ENCODE peak calls at places on chromosomes 12 and 14, in four cellular contexts. Q, G, C and E are unnamed samples. For H3K4me1 and H3K27me3, the result is how much of the 10 kb centered on the place peaks cover.

GRCh38 chr12:105933671-105934665 is 204.8 kb downstream of the NUAK1 start:
- DNase-seq in C (no peak), Q (no peak), G (peak), E (peak)

GRCh38 chr14:48622980-48623379 is 947.6 kb upstream of the MDGA2 start:
- DNase-seq in Q (no peak), C (no peak), G (no peak), E (no peak)

GRCh38 chr12:95605087-95605486 is 53.8 kb upstream of the USP44 start:
- DNase-seq in Q (no peak), G (no peak), C (no peak), E (no peak)

GRCh38 chr12:82817368-82817767 is 130.7 kb downstream of the TMTC2 start:
- DNase-seq in G (no peak), C (no peak), Q (no peak), E (no peak)

GRCh38 chr12:2637371-2637770 is 157.4 kb upstream of the FKBP4 start:
- DNase-seq in C (no peak), Q (no peak), G (no peak), E (no peak)

GRCh38 chr12:7501031-7501585 is 2.5 kb downstream of the CD163 start:
- DNase-seq in Q (no peak), C (no peak), G (no peak), E (no peak)

GRCh38 chr12:124230789-124231188 is 64.1 kb upstream of the RFLNA start:
- DNase-seq in G (no peak), C (no peak), Q (no peak), E (no peak)

GRCh38 chr12:694734-695503 is 31.7 kb upstream of the NINJ2 start:
- DNase-seq in C (no peak), Q (no peak), G (no peak), E (no peak)

GRCh38 chr14:71754422-71755095 is 177.7 kb upstream of the RGS6 start:
- DNase-seq in G (no peak), C (no peak), Q (no peak), E (no peak)

GRCh38 chr12:18139989-18140596 is 50.1 kb upstream of the RERGL start:
- DNase-seq in Q (no peak), G (no peak), C (no peak), E (no peak)

GRCh38 chr12:116990971-116991966 is 80.5 kb downstream of the FBXW8 start:
- DNase-seq in G (no peak), Q (no peak), C (no peak), E (peak)

GRCh38 chr14:31893156-31893813 is 183.8 kb upstream of the ARHGAP5 start:
- DNase-seq in C (no peak), G (no peak), Q (peak), E (no peak)

GRCh38 chr12:50824914-50825313 is 17.8 kb upstream of the TMPRSS12 start:
- DNase-seq in G (no peak), C (no peak), Q (no peak), E (no peak)

GRCh38 chr12:51689972-51690371 is 98.9 kb downstream of the SCN8A start:
- DNase-seq in C (no peak), G (no peak), Q (no peak), E (no peak)

GRCh38 chr14:38824691-38825090 is 278.3 kb downstream of the SEC23A start:
- DNase-seq in Q (no peak), C (no peak), G (no peak), E (no peak)

GRCh38 chr14:31934767-31935266 is 142.3 kb upstream of the ARHGAP5 start:
- DNase-seq in Q (peak), C (no peak), G (peak), E (no peak)

GRCh38 chr12:95351745-95352144 is 122.2 kb upstream of the METAP2 start:
- DNase-seq in G (no peak), Q (peak), C (no peak), E (no peak)

GRCh38 chr14:72771561-72771960 is 122.3 kb downstream of the DPF3 start:
- DNase-seq in Q (no peak), G (no peak), C (no peak), E (no peak)

GRCh38 chr14:28754209-28754985 is 12.2 kb upstream of the FOXG1 start:
- DNase-seq in G (no peak), C (no peak), Q (no peak), E (no peak)

GRCh38 chr14:56862843-56863242 is 52.6 kb upstream of the OTX2 start:
- DNase-seq in G (no peak), Q (no peak), C (no peak), E (no peak)

GRCh38 chr12:93302331-93303229 is 75.1 kb upstream of the NUDT4 start:
- DNase-seq in G (no peak), C (no peak), Q (peak), E (no peak)

GRCh38 chr12:13390381-13390856 is 193.9 kb downstream of the EMP1 start:
- DNase-seq in C (no peak), G (peak), Q (peak), E (peak)

GRCh38 chr12:116137318-116137717 is 140.2 kb downstream of the MED13L start:
- DNase-seq in G (no peak), Q (no peak), C (no peak), E (no peak)

GRCh38 chr12:81207173-81207572 is 129.3 kb downstream of the ACSS3 start:
- DNase-seq in C (no peak), G (no peak), Q (no peak), E (no peak)

GRCh38 chr14:52355016-52355430 is 40.9 kb downstream of the PTGER2 start:
- DNase-seq in C (no peak), Q (no peak), G (no peak), E (no peak)

GRCh38 chr12:39392154-39392925 is 50.6 kb downstream of the KIF21A start:
- DNase-seq in G (no peak), C (no peak), Q (no peak), E (no peak)

GRCh38 chr12:95037906-95038305 is 34.4 kb upstream of the NDUFA12 start:
- DNase-seq in Q (no peak), G (no peak), C (no peak), E (no peak)

GRCh38 chr12:21828779-21829178 is 54.3 kb upstream of the KCNJ8 start:
- DNase-seq in G (no peak), Q (no peak), C (no peak), E (no peak)

GRCh38 chr12:26032719-26033241 is 74.3 kb downstream of the RASSF8 start:
- DNase-seq in Q (no peak), G (no peak), C (no peak), E (no peak)

GRCh38 chr12:106248177-106248848 is 493 bp upstream of the CKAP4 start:
- DNase-seq in Q (peak), C (peak), G (peak), E (peak)

GRCh38 chr14:92753250-92753649 is 4.8 kb upstream of the LGMN start:
- DNase-seq in G (no peak), Q (peak), C (no peak), E (no peak)

GRCh38 chr14:92751819-92752218 is 3.4 kb upstream of the LGMN start:
- DNase-seq in C (no peak), Q (no peak), G (no peak), E (no peak)

GRCh38 chr14:92747701-92748258 is 647 bp downstream of the LGMN start:
- DNase-seq in Q (no peak), G (no peak), C (no peak), E (peak)

GRCh38 chr14:92744198-92744597 is 4.2 kb downstream of the LGMN start:
- DNase-seq in G (no peak), C (no peak), Q (no peak), E (no peak)

DNA sequence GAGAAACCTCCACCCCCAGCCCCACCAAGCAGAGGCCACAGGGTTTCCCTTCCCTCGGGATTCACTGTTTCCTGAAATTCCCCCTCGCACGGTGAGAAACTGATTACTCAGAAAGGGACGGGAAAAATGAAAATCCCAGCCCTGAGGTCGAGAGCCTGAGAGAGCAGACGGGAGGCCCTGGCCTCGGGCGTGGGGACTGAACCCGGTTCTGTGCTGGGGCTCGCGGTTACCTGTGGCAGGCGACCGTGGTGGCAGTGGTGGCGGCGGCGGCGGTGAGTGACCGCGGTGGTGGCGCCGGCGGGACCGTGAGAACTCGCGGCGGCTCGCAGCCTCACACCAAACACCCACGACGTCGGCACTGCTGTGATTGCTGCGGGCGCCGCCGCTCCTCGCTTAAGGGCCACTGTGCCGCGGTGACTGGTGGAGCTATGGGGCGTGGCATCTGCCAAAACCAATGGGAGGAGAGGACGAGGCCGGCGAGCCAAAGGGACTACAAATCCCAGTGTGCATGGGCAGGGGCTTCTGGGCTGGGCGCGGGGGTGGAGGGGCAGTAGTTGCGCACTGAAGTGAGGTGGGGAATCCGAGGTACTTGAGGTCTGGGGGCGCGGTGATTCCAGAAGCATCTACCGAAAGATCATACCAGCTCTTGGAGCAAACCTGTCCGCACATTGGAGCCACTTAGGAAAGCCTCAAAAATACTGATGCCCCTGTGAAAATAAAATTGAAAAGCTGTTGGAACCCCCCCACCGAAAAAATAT is at the start of gene LGMN:
- DNase-seq in C (peak), Q (peak), G (peak), E (peak)
- TF ChIP-seq POLR2A in C (peak), Q (peak), G (peak), E (peak)

GRCh38 chr14:90560529-90560928 is 163.7 kb downstream of the CALM1 start:
- DNase-seq in Q (no peak), G (no peak), C (no peak), E (no peak)
- H3K4me1 ChIP-seq in Q (under half), G (under half), C (under half), E (under half)

GRCh38 chr12:113462117-113462774 is 9.4 kb downstream of the LHX5 start:
- DNase-seq in Q (peak), G (peak), C (no peak), E (peak)
- H3K27me3 ChIP-seq in Q (half or more), G (under half), C (half or more), E (under half)

GRCh38 chr12:47904647-47905312 is at the start of gene VDR:
- DNase-seq in C (peak), G (peak), Q (peak), E (peak)
- TF ChIP-seq POLR2A in C (no peak), G (no peak), Q (no peak), E (peak)

GRCh38 chr12:122847516-122847836 is 12.2 kb downstream of the HIP1R start:
- DNase-seq in G (no peak), Q (no peak), C (peak), E (no peak)

GRCh38 chr12:122848471-122849351 is 13.5 kb downstream of the HIP1R start:
- DNase-seq in Q (no peak), C (no peak), G (no peak), E (no peak)

GRCh38 chr12:122849352-122850047 is 14.2 kb downstream of the HIP1R start:
- DNase-seq in Q (no peak), G (no peak), C (no peak), E (no peak)

GRCh38 chr12:122846622-122847515 is 11.6 kb downstream of the HIP1R start:
- DNase-seq in C (peak), G (no peak), Q (no peak), E (no peak)

GRCh38 chr12:122847921-122848421 is 12.7 kb downstream of the HIP1R start:
- DNase-seq in C (no peak), Q (no peak), G (no peak), E (no peak)
- H3K4me1 ChIP-seq in C (under half), Q (under half), G (under half), E (under half)

GRCh38 chr12:42482820-42483533 is 106.6 kb downstream of the PRICKLE1 start:
- DNase-seq in C (peak), Q (peak), G (peak), E (peak)
- H3K27me3 ChIP-seq in C (under half), Q (under half), G (under half), E (under half)

DNA sequence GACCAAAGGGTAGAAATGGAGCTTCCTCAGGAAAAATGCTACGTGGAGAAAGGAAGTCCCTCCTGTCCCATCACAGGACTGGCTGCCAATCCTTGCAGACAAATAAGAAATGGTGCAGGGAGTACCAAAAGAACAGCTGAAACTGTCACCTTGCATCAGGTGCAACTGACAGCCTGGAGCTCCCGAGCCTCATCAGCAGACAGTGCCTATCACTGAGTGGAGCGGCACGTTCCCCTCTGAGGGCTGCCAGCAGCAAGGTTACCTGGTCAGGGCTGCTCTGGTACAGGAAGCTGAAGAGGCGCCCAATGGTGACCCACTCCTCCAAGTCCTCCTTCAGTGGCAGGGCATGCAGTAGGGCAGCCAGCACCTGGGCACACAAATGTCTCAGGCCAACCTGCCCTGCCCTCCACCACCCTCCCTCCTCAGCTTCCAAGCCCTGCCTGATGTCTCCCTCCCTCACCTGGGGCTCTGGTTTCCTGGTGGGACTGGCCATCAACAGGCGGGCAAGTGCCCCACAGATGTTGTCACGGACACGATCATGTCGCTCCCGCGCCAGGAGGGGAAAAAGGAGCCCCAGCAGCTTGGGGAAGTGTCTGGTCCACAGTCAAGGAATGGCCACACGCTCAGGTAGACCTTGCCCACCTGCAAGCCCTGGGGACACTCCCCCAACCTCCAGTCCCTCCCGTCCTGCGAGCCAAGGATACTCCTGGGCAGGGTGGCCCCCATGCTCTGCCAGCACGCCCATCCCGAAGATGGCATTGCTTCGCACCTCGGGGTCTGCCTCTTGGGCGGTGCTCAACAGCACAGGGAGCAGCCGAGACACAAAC is 7.2 kb downstream of the IPO4 start:
- DNase-seq in C (no peak), Q (peak), G (no peak), E (no peak)
- TF ChIP-seq POLR2A in C (no peak), Q (no peak), G (no peak), E (no peak)

GRCh38 chr14:55118761-55119160 is 10.3 kb upstream of the LGALS3 start:
- DNase-seq in C (peak), Q (no peak), G (no peak), E (no peak)

GRCh38 chr14:55121146-55121545 is 7.9 kb upstream of the LGALS3 start:
- DNase-seq in C (peak), Q (no peak), G (no peak), E (no peak)

GRCh38 chr14:55122441-55122986 is 6.5 kb upstream of the LGALS3 start:
- DNase-seq in C (peak), G (peak), Q (peak), E (peak)

GRCh38 chr14:55121628-55122440 is 7.2 kb upstream of the LGALS3 start:
- DNase-seq in C (peak), G (no peak), Q (no peak), E (no peak)

GRCh38 chr14:55120466-55121144 is 8.4 kb upstream of the LGALS3 start:
- DNase-seq in G (no peak), Q (no peak), C (peak), E (no peak)
- H3K4me1 ChIP-seq in G (under half), Q (under half), C (half or more), E (under half)

GRCh38 chr12:22979854-22980253 is 354.9 kb downstream of the ETNK1 start:
- DNase-seq in G (no peak), C (no peak), Q (no peak), E (no peak)
- H3K27me3 ChIP-seq in G (under half), C (under half), Q (under half), E (under half)

GRCh38 chr14:23286020-23286903 is at the start of gene HOMEZ:
- DNase-seq in G (peak), Q (peak), C (peak), E (peak)
- TF ChIP-seq POLR2A in G (peak), Q (no peak), C (no peak), E (peak)